ENCODE peak calls at places on chromosomes 13 and 19, in seven cellular contexts. R, G, O, V, Y, H and S are unnamed samples.

GRCh38 chr19:12580180-12580694 is 29.0 kb upstream of the ZNF564 start:
- DNase-seq in R (peak), G (no peak), O (no peak), V (peak), Y (no peak), H (no peak), S (no peak)

GRCh38 chr19:23439623-23440022 is 44.4 kb upstream of the ZNF91 start:
- DNase-seq in R (no peak), G (peak), O (no peak), V (no peak), Y (no peak), H (no peak), S (no peak)

GRCh38 chr19:2494084-2494446 is 18.1 kb downstream of the GADD45B start:
- DNase-seq in R (no peak), G (no peak), O (no peak), V (no peak), Y (no peak), H (peak), S (no peak)

GRCh38 chr13:98264877-98265276 is 87.8 kb upstream of the RNF113B start:
- DNase-seq in R (no peak), G (no peak), O (no peak), V (no peak), Y (no peak), H (no peak), S (no peak)

GRCh38 chr13:59677966-59678814 is 485.5 kb downstream of the DIAPH3 start:
- DNase-seq in R (peak), G (peak), O (no peak), V (peak), Y (no peak), H (peak), S (no peak)

GRCh38 chr13:111905609-111905945 is 161.4 kb upstream of the SOX1 start:
- DNase-seq in R (no peak), G (no peak), O (no peak), V (no peak), Y (no peak), H (no peak), S (no peak)

GRCh38 chr19:40804783-40805242 is 5.8 kb downstream of the EGLN2 start:
- DNase-seq in R (no peak), G (no peak), O (no peak), V (no peak), Y (no peak), H (no peak), S (no peak)

GRCh38 chr19:47469719-47470118 is 2.0 kb downstream of the SLC8A2 start:
- DNase-seq in R (no peak), G (no peak), O (no peak), V (no peak), Y (no peak), H (no peak), S (no peak)

GRCh38 chr19:1244693-1245451 is 3.3 kb downstream of the ATP5F1D start:
- DNase-seq in R (peak), G (no peak), O (no peak), V (no peak), Y (no peak), H (no peak), S (no peak)

GRCh38 chr13:63516124-63516523 is 2100.5 kb upstream of the PCDH20 start:
- DNase-seq in R (no peak), G (no peak), O (no peak), V (no peak), Y (no peak), H (no peak), S (no peak)

GRCh38 chr13:98622926-98623325 is 46.0 kb upstream of the STK24 start:
- DNase-seq in R (no peak), G (no peak), O (no peak), V (no peak), Y (no peak), H (peak), S (no peak)

GRCh38 chr19:17260842-17261325 is 3.7 kb downstream of the USHBP1 start:
- DNase-seq in R (peak), G (peak), O (no peak), V (peak), Y (peak), H (peak), S (peak)

GRCh38 chr13:71722206-71722605 is 144.8 kb downstream of the DACH1 start:
- DNase-seq in R (no peak), G (no peak), O (no peak), V (no peak), Y (no peak), H (no peak), S (no peak)

GRCh38 chr19:45144431-45145269 is 16.1 kb downstream of the NKPD1 start:
- DNase-seq in R (no peak), G (no peak), O (no peak), V (no peak), Y (no peak), H (no peak), S (no peak)

GRCh38 chr13:111112196-111112595 is 2.9 kb upstream of the ARHGEF7 start:
- DNase-seq in R (no peak), G (no peak), O (no peak), V (no peak), Y (no peak), H (no peak), S (no peak)

GRCh38 chr19:1069009-1069779 is 2.2 kb downstream of the ARHGAP45 start:
- DNase-seq in R (no peak), G (no peak), O (no peak), V (no peak), Y (no peak), H (no peak), S (no peak)

GRCh38 chr13:98460519-98460918 is 116.4 kb downstream of the STK24 start:
- DNase-seq in R (no peak), G (no peak), O (no peak), V (no peak), Y (no peak), H (no peak), S (no peak)

GRCh38 chr19:18590273-18591272 is 2.0 kb downstream of the REX1BD start:
- DNase-seq in R (peak), G (peak), O (no peak), V (peak), Y (peak), H (peak), S (no peak)

GRCh38 chr19:35716985-35717664 is 678 bp upstream of the KMT2B start:
- DNase-seq in R (peak), G (peak), O (peak), V (peak), Y (peak), H (peak), S (peak)

GRCh38 chr19:18414504-18415176 is 4.6 kb upstream of the SSBP4 start:
- DNase-seq in R (no peak), G (peak), O (no peak), V (no peak), Y (no peak), H (no peak), S (peak)

GRCh38 chr13:49395416-49396277 is 48.2 kb downstream of the CAB39L start:
- DNase-seq in R (no peak), G (no peak), O (no peak), V (no peak), Y (no peak), H (no peak), S (no peak)

GRCh38 chr19:30968210-30968609 is 381.0 kb downstream of the TSHZ3 start:
- DNase-seq in R (no peak), G (no peak), O (no peak), V (no peak), Y (no peak), H (no peak), S (no peak)
- TF ChIP-seq JUND in R (no peak), G (no peak), O (no peak), V (no peak), Y (no peak), H (no peak), S (no peak)

GRCh38 chr13:20495087-20496023 is 30.3 kb downstream of the CRYL1 start:
- DNase-seq in R (peak), G (peak), O (peak), V (peak), Y (no peak), H (peak), S (peak)
- TF ChIP-seq JUND in R (no peak), G (no peak), O (no peak), V (no peak), Y (no peak), H (no peak), S (no peak)

GRCh38 chr13:46797468-46798237 is 692 bp upstream of the ESD start:
- DNase-seq in R (peak), G (no peak), O (no peak), V (no peak), Y (no peak), H (no peak), S (no peak)
- TF ChIP-seq JUND in R (no peak), G (no peak), O (no peak), V (no peak), Y (no peak), H (no peak), S (no peak)

GRCh38 chr13:75961911-75962310 is 325.8 kb downstream of the LMO7 start:
- DNase-seq in R (no peak), G (no peak), O (no peak), V (no peak), Y (no peak), H (no peak), S (no peak)

GRCh38 chr13:75960538-75960994 is 324.4 kb downstream of the LMO7 start:
- DNase-seq in R (no peak), G (no peak), O (peak), V (no peak), Y (no peak), H (no peak), S (no peak)

GRCh38 chr13:75963318-75963717 is 327.2 kb downstream of the LMO7 start:
- DNase-seq in R (peak), G (no peak), O (no peak), V (no peak), Y (no peak), H (no peak), S (no peak)

DNA sequence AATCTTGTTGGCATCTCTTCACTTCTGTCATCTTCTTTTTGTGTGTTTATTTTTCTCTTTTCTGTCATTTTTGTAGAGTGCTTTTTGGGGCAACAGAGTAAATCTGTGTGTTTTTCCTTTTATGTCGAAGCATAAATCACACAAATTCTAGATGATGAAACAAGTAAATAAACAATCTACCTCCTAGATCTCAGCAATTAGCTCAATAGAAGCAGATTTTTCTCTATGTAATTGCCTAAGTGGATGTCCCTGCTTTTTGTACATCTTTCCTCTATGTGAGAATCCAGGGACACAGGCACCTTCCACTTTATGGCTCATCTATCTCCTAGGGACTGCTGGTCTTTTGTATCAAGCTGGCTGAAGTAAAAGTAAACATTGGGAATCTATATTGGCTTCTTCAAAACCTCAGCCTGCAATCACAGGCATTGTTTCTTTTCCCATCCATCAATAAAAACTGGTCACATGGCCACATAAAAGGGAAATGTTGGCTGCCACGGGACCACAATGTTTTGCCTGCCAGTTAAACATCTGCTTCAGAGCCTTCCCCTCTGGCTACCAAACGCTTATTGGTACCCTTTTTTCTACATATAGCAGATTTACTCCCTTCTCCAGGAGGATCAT is 323.8 kb downstream of the LMO7 start:
- DNase-seq in R (no peak), G (no peak), O (no peak), V (no peak), Y (no peak), H (no peak), S (no peak)
- TF ChIP-seq JUND in R (no peak), G (no peak), O (no peak), V (no peak), Y (no peak), H (no peak), S (no peak)

DNA sequence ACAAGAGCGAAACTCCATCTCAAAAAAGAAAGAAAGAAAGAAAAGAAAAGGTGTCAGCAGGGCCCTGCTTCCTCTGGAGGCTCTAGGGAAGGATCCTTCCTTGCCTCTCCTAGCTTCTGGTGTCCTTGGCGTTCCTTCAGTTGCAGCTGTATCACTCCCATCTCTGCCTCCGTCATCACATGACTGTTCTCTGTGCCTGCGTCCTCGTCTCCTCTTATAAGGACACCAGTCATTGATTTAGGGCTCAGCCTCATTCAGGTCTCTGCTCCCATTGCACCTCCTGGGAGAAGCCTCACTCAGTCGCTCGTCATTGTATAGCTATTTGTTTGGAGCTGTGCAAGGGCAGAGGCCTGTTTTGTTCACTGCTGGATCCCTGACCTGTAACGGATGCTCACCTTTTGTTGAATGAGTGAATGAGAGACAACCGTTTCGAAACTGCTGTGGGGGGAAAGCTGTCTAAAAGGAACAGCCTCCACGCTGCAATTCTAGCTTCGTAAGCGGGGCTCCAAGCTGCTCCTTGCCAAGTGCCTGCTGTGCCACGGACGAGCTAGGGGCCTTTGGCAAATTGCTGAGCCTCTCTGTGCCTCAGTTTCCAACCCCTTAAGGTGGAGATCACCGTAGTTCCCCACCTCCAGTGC is 17.1 kb downstream of the BRSK1 start:
- DNase-seq in R (no peak), G (no peak), O (no peak), V (no peak), Y (no peak), H (no peak), S (no peak)
- TF ChIP-seq JUND in R (no peak), G (no peak), O (no peak), V (no peak), Y (no peak), H (no peak), S (no peak)